ENCODE peak calls at places on chromosomes 3 and 15, in six cellular contexts. One of them, this sample, is unnamed.
A peak's percentile ranks its signal among the peaks of the same experiment; 100 is the strongest.

GRCh38 chr3:155598671-155599070 is 146.2 kb downstream of the PLCH1 start:
- DNase-seq in adrenal gland: no peak
- DNase-seq in IMR-90: no peak
- DNase-seq in foreskin fibroblast: no peak
- DNase-seq in GM10248: no peak
- DNase-seq in upper lobe of right lung: no peak
- DNase-seq in this sample: no peak

GRCh38 chr15:76682259-76682658 is 222.9 kb downstream of the SCAPER start:
- DNase-seq in adrenal gland: no peak
- DNase-seq in IMR-90: no peak
- DNase-seq in foreskin fibroblast: no peak
- DNase-seq in GM10248: no peak
- DNase-seq in upper lobe of right lung: no peak
- DNase-seq in this sample: no peak

GRCh38 chr3:149487598-149488197 is 13.2 kb downstream of the TM4SF4 start:
- DNase-seq in adrenal gland: no peak
- DNase-seq in IMR-90: no peak
- DNase-seq in foreskin fibroblast: no peak
- DNase-seq in GM10248: peak; percentile 43
- DNase-seq in upper lobe of right lung: no peak
- DNase-seq in this sample: no peak

GRCh38 chr3:43031490-43032216 is 52.5 kb downstream of the GASK1A start:
- DNase-seq in adrenal gland: no peak
- DNase-seq in IMR-90: no peak
- DNase-seq in foreskin fibroblast: peak; percentile 52
- DNase-seq in GM10248: no peak
- DNase-seq in upper lobe of right lung: no peak
- DNase-seq in this sample: no peak

GRCh38 chr15:61994216-61994615 is 66.0 kb downstream of the VPS13C start:
- DNase-seq in adrenal gland: no peak
- DNase-seq in IMR-90: peak; percentile 86
- DNase-seq in foreskin fibroblast: peak; percentile 47
- DNase-seq in GM10248: no peak
- DNase-seq in upper lobe of right lung: no peak
- DNase-seq in this sample: peak; percentile 90

GRCh38 chr15:37765809-37766208 is 168.6 kb upstream of the TMCO5A start:
- DNase-seq in adrenal gland: no peak
- DNase-seq in IMR-90: peak; percentile 32
- DNase-seq in foreskin fibroblast: peak; percentile 49
- DNase-seq in GM10248: no peak
- DNase-seq in upper lobe of right lung: no peak
- DNase-seq in this sample: peak; percentile 22

GRCh38 chr3:43061101-43061895 is 44.6 kb downstream of the POMGNT2 start:
- DNase-seq in adrenal gland: no peak
- DNase-seq in IMR-90: no peak
- DNase-seq in foreskin fibroblast: no peak
- DNase-seq in GM10248: no peak
- DNase-seq in upper lobe of right lung: no peak
- DNase-seq in this sample: no peak

GRCh38 chr15:61084944-61085367 is 144.1 kb downstream of the RORA start:
- DNase-seq in adrenal gland: peak; percentile 23
- DNase-seq in IMR-90: no peak
- DNase-seq in foreskin fibroblast: peak; percentile 25
- DNase-seq in GM10248: peak; percentile 28
- DNase-seq in upper lobe of right lung: no peak
- DNase-seq in this sample: no peak

GRCh38 chr3:196617256-196617655 is 22.2 kb upstream of the NRROS start:
- DNase-seq in adrenal gland: no peak
- DNase-seq in IMR-90: no peak
- DNase-seq in foreskin fibroblast: no peak
- DNase-seq in GM10248: no peak
- DNase-seq in upper lobe of right lung: no peak
- DNase-seq in this sample: no peak

GRCh38 chr3:134430950-134431445 is 54.8 kb downstream of the ANAPC13 start:
- DNase-seq in adrenal gland: no peak
- DNase-seq in IMR-90: peak; percentile 78
- DNase-seq in foreskin fibroblast: peak; percentile 20
- DNase-seq in GM10248: no peak
- DNase-seq in upper lobe of right lung: no peak
- DNase-seq in this sample: no peak

GRCh38 chr3:170536712-170537111 is 49.2 kb downstream of the SLC7A14 start:
- DNase-seq in adrenal gland: no peak
- DNase-seq in IMR-90: no peak
- DNase-seq in foreskin fibroblast: no peak
- DNase-seq in GM10248: no peak
- DNase-seq in upper lobe of right lung: no peak
- DNase-seq in this sample: no peak

GRCh38 chr15:38217181-38217580 is 35.5 kb upstream of the SPRED1 start:
- DNase-seq in adrenal gland: no peak
- DNase-seq in IMR-90: peak; percentile 76
- DNase-seq in foreskin fibroblast: peak; percentile 74
- DNase-seq in GM10248: no peak
- DNase-seq in upper lobe of right lung: no peak
- DNase-seq in this sample: peak; percentile 64

GRCh38 chr3:32614956-32615355 is 44.3 kb upstream of the DYNC1LI1 start:
- DNase-seq in adrenal gland: no peak
- DNase-seq in IMR-90: peak; percentile 93
- DNase-seq in foreskin fibroblast: peak; percentile 76
- DNase-seq in GM10248: no peak
- DNase-seq in upper lobe of right lung: no peak
- DNase-seq in this sample: peak; percentile 51

GRCh38 chr3:42229942-42230688 is 35.9 kb downstream of the CCK start:
- DNase-seq in adrenal gland: peak; percentile 31
- DNase-seq in IMR-90: peak; percentile 58
- DNase-seq in foreskin fibroblast: peak; percentile 78
- DNase-seq in GM10248: no peak
- DNase-seq in upper lobe of right lung: no peak
- DNase-seq in this sample: peak; percentile 73

GRCh38 chr3:193971268-193971751 is 164.6 kb upstream of the HES1 start:
- DNase-seq in adrenal gland: no peak
- DNase-seq in IMR-90: no peak
- DNase-seq in foreskin fibroblast: no peak
- DNase-seq in GM10248: peak; percentile 68
- DNase-seq in upper lobe of right lung: no peak
- DNase-seq in this sample: no peak

GRCh38 chr3:149688122-149688757 is 30.4 kb upstream of the WWTR1 start:
- DNase-seq in adrenal gland: no peak
- DNase-seq in IMR-90: no peak
- DNase-seq in foreskin fibroblast: no peak
- DNase-seq in GM10248: no peak
- DNase-seq in upper lobe of right lung: no peak
- DNase-seq in this sample: no peak

GRCh38 chr15:31526916-31527690 is 200.5 kb downstream of the KLF13 start:
- DNase-seq in adrenal gland: no peak
- DNase-seq in IMR-90: no peak
- DNase-seq in foreskin fibroblast: no peak
- DNase-seq in GM10248: no peak
- DNase-seq in upper lobe of right lung: no peak
- DNase-seq in this sample: no peak

GRCh38 chr3:117602054-117602644 is 892.6 kb downstream of the TUSC7 start:
- DNase-seq in adrenal gland: no peak
- DNase-seq in IMR-90: no peak
- DNase-seq in foreskin fibroblast: no peak
- DNase-seq in GM10248: no peak
- DNase-seq in upper lobe of right lung: no peak
- DNase-seq in this sample: no peak

GRCh38 chr3:172675371-172676193 is 35.3 kb downstream of the NCEH1 start:
- DNase-seq in adrenal gland: no peak
- DNase-seq in IMR-90: peak; percentile 65
- DNase-seq in foreskin fibroblast: peak; percentile 66
- DNase-seq in GM10248: peak; percentile 58
- DNase-seq in upper lobe of right lung: no peak
- DNase-seq in this sample: peak; percentile 77

GRCh38 chr3:119357190-119357589 is 63.0 kb downstream of the ARHGAP31 start:
- DNase-seq in adrenal gland: no peak
- DNase-seq in IMR-90: no peak
- DNase-seq in foreskin fibroblast: no peak
- DNase-seq in GM10248: no peak
- DNase-seq in upper lobe of right lung: peak; percentile 69
- DNase-seq in this sample: peak; percentile 24

GRCh38 chr15:44261007-44261706 is 27.4 kb upstream of the GOLM2 start:
- DNase-seq in adrenal gland: no peak
- DNase-seq in IMR-90: no peak
- DNase-seq in foreskin fibroblast: no peak
- DNase-seq in GM10248: no peak
- DNase-seq in upper lobe of right lung: no peak
- DNase-seq in this sample: no peak

GRCh38 chr3:52196977-52197376 is 983 bp upstream of the ALAS1 start:
- DNase-seq in adrenal gland: peak; percentile 59
- DNase-seq in IMR-90: no peak
- DNase-seq in foreskin fibroblast: no peak
- DNase-seq in GM10248: no peak
- DNase-seq in upper lobe of right lung: peak; percentile 84
- DNase-seq in this sample: no peak

GRCh38 chr15:50315814-50316630 is 39.0 kb downstream of the GABPB1 start:
- DNase-seq in adrenal gland: no peak
- DNase-seq in IMR-90: peak; percentile 68
- DNase-seq in foreskin fibroblast: peak; percentile 66
- DNase-seq in GM10248: peak; percentile 47
- DNase-seq in upper lobe of right lung: no peak
- DNase-seq in this sample: peak; percentile 73

GRCh38 chr3:151925876-151926275 is 52.4 kb downstream of the SUCNR1 start:
- DNase-seq in adrenal gland: no peak
- DNase-seq in IMR-90: peak; percentile 83
- DNase-seq in foreskin fibroblast: peak; percentile 83
- DNase-seq in GM10248: no peak
- DNase-seq in upper lobe of right lung: no peak
- DNase-seq in this sample: peak; percentile 66

DNA sequence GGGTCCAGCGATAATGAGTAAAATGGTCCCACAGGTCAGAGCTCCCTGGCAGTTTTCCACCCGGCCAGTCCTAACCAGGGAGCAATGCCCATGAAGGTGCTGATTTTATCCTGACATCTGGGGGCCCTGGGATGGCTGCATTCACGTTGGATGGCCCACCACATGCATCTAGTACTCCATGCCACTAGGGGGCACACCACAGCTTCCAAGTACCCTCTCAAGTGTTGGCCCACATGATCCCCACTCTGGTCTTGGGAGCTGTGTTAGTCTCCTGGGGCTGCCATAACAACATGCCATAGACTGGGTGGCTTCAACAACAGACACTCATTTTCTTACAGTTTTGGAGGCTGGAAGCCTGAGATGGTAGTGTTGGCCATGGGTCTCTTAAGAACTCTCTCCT is 225.5 kb downstream of the SLCO3A1 start:
- DNase-seq in adrenal gland: no peak
- DNase-seq in IMR-90: no peak
- DNase-seq in foreskin fibroblast: no peak
- DNase-seq in GM10248: no peak
- DNase-seq in upper lobe of right lung: no peak
- DNase-seq in this sample: peak; percentile 22
- TF ChIP-seq CTCF in adrenal gland: no peak
- TF ChIP-seq CTCF in IMR-90: peak; percentile 15
- TF ChIP-seq CTCF in foreskin fibroblast: no peak
- TF ChIP-seq CTCF in GM10248: no peak
- TF ChIP-seq CTCF in upper lobe of right lung: no peak
- TF ChIP-seq CTCF in this sample: peak; percentile 33

DNA sequence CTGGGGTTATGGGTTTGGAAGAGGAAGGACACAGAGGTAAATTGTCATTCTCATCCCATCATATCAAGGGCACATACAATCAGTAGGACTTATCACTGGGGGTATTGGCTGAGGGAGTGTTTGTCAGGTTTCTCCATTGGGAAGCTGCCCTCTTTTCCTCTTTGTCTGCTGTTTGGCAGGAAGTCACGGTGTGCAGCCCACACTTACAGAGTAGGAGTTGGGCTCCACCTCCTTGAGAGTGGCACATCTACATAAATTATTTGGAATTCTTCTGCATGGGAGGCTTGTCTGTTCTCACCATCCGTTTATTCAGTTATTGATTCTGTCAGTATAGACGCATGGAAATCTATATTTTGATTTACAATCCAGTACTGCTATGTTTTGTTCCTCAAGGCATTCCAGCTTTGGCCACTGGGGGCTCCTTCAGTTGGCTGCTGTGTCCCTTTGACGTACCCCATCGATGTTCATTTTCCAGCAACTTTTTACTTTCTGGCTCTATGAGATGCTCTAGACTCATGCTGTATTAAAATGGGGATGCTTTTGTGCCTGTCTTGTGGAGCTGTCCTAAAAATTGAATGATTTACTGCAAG is 200.3 kb downstream of the SLCO3A1 start:
- DNase-seq in adrenal gland: no peak
- DNase-seq in IMR-90: no peak
- DNase-seq in foreskin fibroblast: no peak
- DNase-seq in GM10248: no peak
- DNase-seq in upper lobe of right lung: no peak
- DNase-seq in this sample: no peak
- TF ChIP-seq CTCF in adrenal gland: peak; percentile 23
- TF ChIP-seq CTCF in IMR-90: no peak
- TF ChIP-seq CTCF in foreskin fibroblast: peak; percentile 9
- TF ChIP-seq CTCF in GM10248: no peak
- TF ChIP-seq CTCF in upper lobe of right lung: peak; percentile 26
- TF ChIP-seq CTCF in this sample: peak; percentile 53

GRCh38 chr3:72369681-72370080 is 478.6 kb downstream of the SHQ1 start:
- DNase-seq in adrenal gland: no peak
- DNase-seq in IMR-90: no peak
- DNase-seq in foreskin fibroblast: no peak
- DNase-seq in GM10248: no peak
- DNase-seq in upper lobe of right lung: no peak
- DNase-seq in this sample: no peak

GRCh38 chr3:72373139-72373538 is 475.1 kb downstream of the SHQ1 start:
- DNase-seq in adrenal gland: no peak
- DNase-seq in IMR-90: no peak
- DNase-seq in foreskin fibroblast: no peak
- DNase-seq in GM10248: no peak
- DNase-seq in upper lobe of right lung: no peak
- DNase-seq in this sample: no peak

GRCh38 chr3:72372161-72372560 is 476.1 kb downstream of the SHQ1 start:
- DNase-seq in adrenal gland: no peak
- DNase-seq in IMR-90: no peak
- DNase-seq in foreskin fibroblast: no peak
- DNase-seq in GM10248: no peak
- DNase-seq in upper lobe of right lung: no peak
- DNase-seq in this sample: no peak

GRCh38 chr3:72368331-72368975 is 479.8 kb downstream of the SHQ1 start:
- DNase-seq in adrenal gland: no peak
- DNase-seq in IMR-90: peak; percentile 19
- DNase-seq in foreskin fibroblast: no peak
- DNase-seq in GM10248: no peak
- DNase-seq in upper lobe of right lung: no peak
- DNase-seq in this sample: no peak
- TF ChIP-seq CTCF in adrenal gland: no peak
- TF ChIP-seq CTCF in IMR-90: no peak
- TF ChIP-seq CTCF in foreskin fibroblast: no peak
- TF ChIP-seq CTCF in GM10248: no peak
- TF ChIP-seq CTCF in upper lobe of right lung: no peak
- TF ChIP-seq CTCF in this sample: no peak

DNA sequence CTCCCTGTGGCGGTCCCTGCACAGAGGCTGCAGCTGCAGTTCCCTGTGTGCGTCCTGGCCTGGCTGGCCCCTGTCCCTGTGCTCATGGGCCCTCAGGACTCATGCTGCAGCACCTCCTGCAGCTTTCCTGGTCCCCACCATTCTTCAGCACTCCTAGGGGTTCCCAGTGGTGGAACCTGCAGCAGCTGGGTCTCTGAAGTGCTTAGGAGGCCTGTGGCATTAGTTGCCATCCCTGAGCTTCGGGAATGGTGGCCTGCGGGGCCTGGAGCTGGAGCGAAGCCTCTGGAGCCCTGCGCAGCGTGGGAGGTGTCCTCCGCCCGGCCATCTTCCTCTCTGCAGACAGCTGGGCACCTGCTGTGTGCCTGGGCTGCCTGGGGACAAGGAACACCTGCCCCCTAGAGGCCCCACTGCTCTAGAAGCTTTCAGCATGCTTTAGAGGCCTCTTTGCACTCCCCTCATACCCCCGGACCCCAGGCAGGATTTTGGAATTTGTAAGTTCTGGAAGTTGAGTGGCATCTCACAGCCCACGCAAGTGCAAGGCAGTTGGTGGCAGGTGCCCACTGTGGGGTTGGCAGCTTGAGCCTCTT is 13.1 kb downstream of the PLXNA1 start:
- DNase-seq in adrenal gland: no peak
- DNase-seq in IMR-90: no peak
- DNase-seq in foreskin fibroblast: no peak
- DNase-seq in GM10248: no peak
- DNase-seq in upper lobe of right lung: no peak
- DNase-seq in this sample: no peak
- TF ChIP-seq CTCF in adrenal gland: no peak
- TF ChIP-seq CTCF in IMR-90: peak; percentile 1
- TF ChIP-seq CTCF in foreskin fibroblast: peak; percentile 20
- TF ChIP-seq CTCF in GM10248: peak; percentile 29
- TF ChIP-seq CTCF in upper lobe of right lung: no peak
- TF ChIP-seq CTCF in this sample: peak; percentile 18